ENCODE peak calls at places on chromosomes 6 and 20, in four cellular contexts. N is ovary, C is neural progenitor cell, H is small intestine. V is an unnamed sample. For H3K4me1, the result is how much of the 10 kb centered on the place peaks cover.

GRCh38 chr6:107667790-107668189 is 156.3 kb downstream of the SCML4 start:
- DNase-seq in N (no peak), C (no peak), H (no peak), V (no peak)

GRCh38 chr20:25149986-25150385 is 45.5 kb upstream of the ENTPD6 start:
- DNase-seq in N (no peak), C (peak), H (no peak), V (no peak)

GRCh38 chr6:90080876-90081464 is 186.7 kb downstream of the GJA10 start:
- DNase-seq in N (no peak), C (no peak), H (peak), V (no peak)

GRCh38 chr20:2619961-2620595 is 32.4 kb upstream of the NOP56 start:
- DNase-seq in N (no peak), C (no peak), H (no peak), V (peak)

GRCh38 chr20:10992776-10993175 is 319.0 kb upstream of the JAG1 start:
- DNase-seq in N (no peak), C (no peak), H (no peak), V (no peak)

GRCh38 chr6:52176550-52176949 is 9.6 kb upstream of the IL17A start:
- DNase-seq in N (no peak), C (no peak), H (peak), V (no peak)

GRCh38 chr20:61554617-61555016 is 302.6 kb downstream of the CDH4 start:
- DNase-seq in N (no peak), C (no peak), H (no peak), V (no peak)

GRCh38 chr20:17613328-17614175 is 43.7 kb downstream of the DSTN start:
- DNase-seq in N (peak), C (no peak), H (no peak), V (no peak)

GRCh38 chr6:1053587-1053986 is 258.3 kb upstream of the FOXQ1 start:
- DNase-seq in N (no peak), C (no peak), H (no peak), V (no peak)

GRCh38 chr20:54716169-54716747 is 240.9 kb downstream of the DOK5 start:
- DNase-seq in N (no peak), C (no peak), H (no peak), V (peak)
- H3K4me1 ChIP-seq in N (under half), C (under half), H (under half), V (under half)

GRCh38 chr6:84521419-84522001 is 242.9 kb downstream of the TBX18 start:
- DNase-seq in N (no peak), C (no peak), H (no peak), V (no peak)

GRCh38 chr6:84526631-84527030 is 237.8 kb downstream of the TBX18 start:
- DNase-seq in N (no peak), C (no peak), H (no peak), V (no peak)

GRCh38 chr6:84525907-84526306 is 238.5 kb downstream of the TBX18 start:
- DNase-seq in N (no peak), C (no peak), H (no peak), V (no peak)

GRCh38 chr6:84524636-84525035 is 239.8 kb downstream of the TBX18 start:
- DNase-seq in N (no peak), C (no peak), H (no peak), V (peak)

DNA sequence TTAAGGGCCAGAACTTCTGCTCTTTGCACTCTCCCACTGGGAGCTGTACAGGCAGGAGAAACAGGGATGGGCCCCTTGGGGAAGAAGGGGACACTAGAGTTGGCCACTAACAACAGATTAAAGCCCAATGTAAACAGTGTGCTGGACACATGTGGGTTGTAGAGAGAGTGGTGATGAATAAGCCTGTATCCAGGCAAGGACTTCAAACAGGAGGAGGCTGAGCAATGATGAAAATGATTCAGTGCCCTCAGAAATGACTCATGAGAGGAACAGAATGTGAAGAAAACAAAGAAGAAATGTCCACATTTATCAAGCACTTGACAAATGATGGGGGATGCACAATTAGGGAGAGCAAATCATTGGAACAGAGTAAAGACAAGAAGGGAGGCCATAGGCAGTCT is 242.3 kb downstream of the TBX18 start:
- DNase-seq in N (no peak), C (no peak), H (no peak), V (no peak)
- H3K4me3 ChIP-seq in N (no peak), C (no peak), H (no peak), V (no peak)

GRCh38 chr6:3186974-3187382 is 29.6 kb upstream of the TUBB2A start:
- DNase-seq in N (no peak), C (no peak), H (no peak), V (no peak)
- H3K27ac ChIP-seq in N (no peak), C (no peak), H (no peak), V (no peak)

GRCh38 chr20:49444553-49444990 is 37.9 kb downstream of the KCNB1 start:
- DNase-seq in N (no peak), C (no peak), H (peak), V (no peak)

GRCh38 chr20:49447364-49447763 is 35.1 kb downstream of the KCNB1 start:
- DNase-seq in N (no peak), C (no peak), H (no peak), V (no peak)

GRCh38 chr20:49445176-49445575 is 37.3 kb downstream of the KCNB1 start:
- DNase-seq in N (no peak), C (no peak), H (no peak), V (peak)

GRCh38 chr20:49446808-49447207 is 35.7 kb downstream of the KCNB1 start:
- DNase-seq in N (peak), C (peak), H (no peak), V (peak)

GRCh38 chr20:49446080-49446479 is 36.4 kb downstream of the KCNB1 start:
- DNase-seq in N (no peak), C (no peak), H (no peak), V (no peak)
- H3K4me1 ChIP-seq in N (under half), C (under half), H (under half), V (under half)

GRCh38 chr20:48828734-48829460 is 1.1 kb upstream of the PREX1 start:
- DNase-seq in N (no peak), C (no peak), H (no peak), V (no peak)
- H3K4me3 ChIP-seq in N (no peak), C (peak), H (no peak), V (peak)

V was measured in cardiac muscle cell.